ENCODE peak calls at places on chromosome 21, in six cellular contexts. One of them, this sample, is unnamed.

GRCh38 chr21:26405735-26406361 is 167.2 kb downstream of the CYYR1 start:
- DNase-seq in NB4: peak
- DNase-seq in activated T-helper 1 cell treated with Interleukin-2 at 50 U/mL for 16 hours: no peak
- DNase-seq in astrocyte of the spinal cord: peak
- DNase-seq in AG08395: peak
- DNase-seq in NCI-H2107: no peak
- DNase-seq in this sample: peak

GRCh38 chr21:45067462-45068285 is 6.7 kb upstream of the ADARB1 start:
- DNase-seq in AG08395: no peak
- DNase-seq in NB4: no peak
- DNase-seq in astrocyte of the spinal cord: no peak
- DNase-seq in NCI-H2107: no peak
- DNase-seq in activated T-helper 1 cell treated with Interleukin-2 at 50 U/mL for 16 hours: no peak
- DNase-seq in this sample: no peak

GRCh38 chr21:46455575-46456385 is 2.9 kb upstream of the DIP2A start:
- DNase-seq in NB4: no peak
- DNase-seq in astrocyte of the spinal cord: peak
- DNase-seq in activated T-helper 1 cell treated with Interleukin-2 at 50 U/mL for 16 hours: no peak
- DNase-seq in NCI-H2107: no peak
- DNase-seq in AG08395: peak
- DNase-seq in this sample: peak

GRCh38 chr21:35965699-35966098 is 94.6 kb downstream of the SETD4 start:
- DNase-seq in astrocyte of the spinal cord: no peak
- DNase-seq in activated T-helper 1 cell treated with Interleukin-2 at 50 U/mL for 16 hours: no peak
- DNase-seq in NCI-H2107: no peak
- DNase-seq in NB4: no peak
- DNase-seq in AG08395: no peak
- DNase-seq in this sample: no peak

GRCh38 chr21:38322551-38322950 is 65.8 kb downstream of the KCNJ15 start:
- DNase-seq in astrocyte of the spinal cord: peak
- DNase-seq in NCI-H2107: no peak
- DNase-seq in NB4: no peak
- DNase-seq in AG08395: peak
- DNase-seq in activated T-helper 1 cell treated with Interleukin-2 at 50 U/mL for 16 hours: no peak
- DNase-seq in this sample: peak

GRCh38 chr21:42855143-42855936 is 24.0 kb downstream of the WDR4 start:
- DNase-seq in NCI-H2107: no peak
- DNase-seq in activated T-helper 1 cell treated with Interleukin-2 at 50 U/mL for 16 hours: no peak
- DNase-seq in AG08395: no peak
- DNase-seq in NB4: no peak
- DNase-seq in astrocyte of the spinal cord: no peak
- DNase-seq in this sample: no peak

GRCh38 chr21:33155457-33155856 is 74.3 kb upstream of the IFNAR2 start:
- DNase-seq in AG08395: no peak
- DNase-seq in NCI-H2107: no peak
- DNase-seq in astrocyte of the spinal cord: no peak
- DNase-seq in activated T-helper 1 cell treated with Interleukin-2 at 50 U/mL for 16 hours: no peak
- DNase-seq in NB4: no peak
- DNase-seq in this sample: no peak

GRCh38 chr21:42357307-42357706 is 6.5 kb upstream of the TFF2 start:
- DNase-seq in NCI-H2107: no peak
- DNase-seq in astrocyte of the spinal cord: no peak
- DNase-seq in NB4: no peak
- DNase-seq in AG08395: no peak
- DNase-seq in activated T-helper 1 cell treated with Interleukin-2 at 50 U/mL for 16 hours: no peak
- DNase-seq in this sample: no peak

GRCh38 chr21:41703857-41704501 is 62.9 kb downstream of the RIPK4 start:
- DNase-seq in NCI-H2107: no peak
- DNase-seq in AG08395: no peak
- DNase-seq in activated T-helper 1 cell treated with Interleukin-2 at 50 U/mL for 16 hours: no peak
- DNase-seq in NB4: no peak
- DNase-seq in astrocyte of the spinal cord: no peak
- DNase-seq in this sample: no peak

GRCh38 chr21:39319251-39319756 is 5.9 kb upstream of the BRWD1 start:
- DNase-seq in activated T-helper 1 cell treated with Interleukin-2 at 50 U/mL for 16 hours: no peak
- DNase-seq in NB4: no peak
- DNase-seq in astrocyte of the spinal cord: no peak
- DNase-seq in AG08395: peak
- DNase-seq in NCI-H2107: no peak
- DNase-seq in this sample: no peak

GRCh38 chr21:44425307-44425894 is 29.9 kb upstream of the LRRC3 start:
- DNase-seq in NB4: no peak
- DNase-seq in activated T-helper 1 cell treated with Interleukin-2 at 50 U/mL for 16 hours: no peak
- DNase-seq in AG08395: no peak
- DNase-seq in astrocyte of the spinal cord: no peak
- DNase-seq in NCI-H2107: no peak
- DNase-seq in this sample: no peak

GRCh38 chr21:37767984-37768383 is 148.3 kb downstream of the KCNJ6 start:
- DNase-seq in astrocyte of the spinal cord: no peak
- DNase-seq in activated T-helper 1 cell treated with Interleukin-2 at 50 U/mL for 16 hours: no peak
- DNase-seq in NB4: no peak
- DNase-seq in AG08395: peak
- DNase-seq in NCI-H2107: no peak
- DNase-seq in this sample: peak

GRCh38 chr21:44267655-44268142 is 6.0 kb upstream of the DNMT3L start:
- DNase-seq in AG08395: peak
- DNase-seq in NB4: peak
- DNase-seq in activated T-helper 1 cell treated with Interleukin-2 at 50 U/mL for 16 hours: no peak
- DNase-seq in NCI-H2107: no peak
- DNase-seq in astrocyte of the spinal cord: no peak
- DNase-seq in this sample: no peak

GRCh38 chr21:40466893-40467483 is 380.0 kb downstream of the DSCAM start:
- DNase-seq in AG08395: no peak
- DNase-seq in activated T-helper 1 cell treated with Interleukin-2 at 50 U/mL for 16 hours: no peak
- DNase-seq in NB4: peak
- DNase-seq in NCI-H2107: no peak
- DNase-seq in astrocyte of the spinal cord: peak
- DNase-seq in this sample: peak

GRCh38 chr21:31946236-31946635 is 73.4 kb downstream of the HUNK start:
- DNase-seq in AG08395: peak
- DNase-seq in activated T-helper 1 cell treated with Interleukin-2 at 50 U/mL for 16 hours: no peak
- DNase-seq in NCI-H2107: no peak
- DNase-seq in astrocyte of the spinal cord: no peak
- DNase-seq in NB4: no peak
- DNase-seq in this sample: no peak

GRCh38 chr21:45447821-45448220 is 42.9 kb downstream of the COL18A1 start:
- DNase-seq in NCI-H2107: no peak
- DNase-seq in NB4: no peak
- DNase-seq in AG08395: no peak
- DNase-seq in astrocyte of the spinal cord: no peak
- DNase-seq in activated T-helper 1 cell treated with Interleukin-2 at 50 U/mL for 16 hours: no peak
- DNase-seq in this sample: peak

GRCh38 chr21:41478319-41479177 is 29.4 kb downstream of the TMPRSS2 start:
- DNase-seq in activated T-helper 1 cell treated with Interleukin-2 at 50 U/mL for 16 hours: no peak
- DNase-seq in astrocyte of the spinal cord: no peak
- DNase-seq in AG08395: no peak
- DNase-seq in NCI-H2107: no peak
- DNase-seq in NB4: no peak
- DNase-seq in this sample: no peak

GRCh38 chr21:35048183-35048601 is 910 bp downstream of the RUNX1 start:
- DNase-seq in NB4: peak
- DNase-seq in NCI-H2107: no peak
- DNase-seq in AG08395: peak
- DNase-seq in activated T-helper 1 cell treated with Interleukin-2 at 50 U/mL for 16 hours: no peak
- DNase-seq in astrocyte of the spinal cord: no peak
- DNase-seq in this sample: no peak

GRCh38 chr21:24895885-24896734 is 711.2 kb downstream of the MRPL39 start:
- DNase-seq in NCI-H2107: no peak
- DNase-seq in activated T-helper 1 cell treated with Interleukin-2 at 50 U/mL for 16 hours: no peak
- DNase-seq in NB4: peak
- DNase-seq in astrocyte of the spinal cord: peak
- DNase-seq in AG08395: peak
- DNase-seq in this sample: peak

GRCh38 chr21:22791986-22792560 is 1793.9 kb downstream of the NCAM2 start:
- DNase-seq in AG08395: peak
- DNase-seq in astrocyte of the spinal cord: peak
- DNase-seq in activated T-helper 1 cell treated with Interleukin-2 at 50 U/mL for 16 hours: no peak
- DNase-seq in NCI-H2107: peak
- DNase-seq in NB4: peak
- DNase-seq in this sample: peak

GRCh38 chr21:15943009-15943666 is 213.4 kb downstream of the USP25 start:
- DNase-seq in astrocyte of the spinal cord: peak
- DNase-seq in NB4: no peak
- DNase-seq in NCI-H2107: no peak
- DNase-seq in AG08395: no peak
- DNase-seq in activated T-helper 1 cell treated with Interleukin-2 at 50 U/mL for 16 hours: no peak
- DNase-seq in this sample: peak

GRCh38 chr21:28193189-28193588 is 799.5 kb downstream of the LTN1 start:
- DNase-seq in AG08395: no peak
- DNase-seq in NCI-H2107: no peak
- DNase-seq in NB4: peak
- DNase-seq in astrocyte of the spinal cord: no peak
- DNase-seq in activated T-helper 1 cell treated with Interleukin-2 at 50 U/mL for 16 hours: no peak
- DNase-seq in this sample: no peak

GRCh38 chr21:41593051-41593783 is 85.3 kb upstream of the TMPRSS2 start:
- DNase-seq in NB4: no peak
- DNase-seq in activated T-helper 1 cell treated with Interleukin-2 at 50 U/mL for 16 hours: no peak
- DNase-seq in NCI-H2107: no peak
- DNase-seq in astrocyte of the spinal cord: no peak
- DNase-seq in AG08395: no peak
- DNase-seq in this sample: no peak

GRCh38 chr21:46295996-46296752 is 10.0 kb downstream of the YBEY start:
- DNase-seq in NCI-H2107: no peak
- DNase-seq in AG08395: peak
- DNase-seq in activated T-helper 1 cell treated with Interleukin-2 at 50 U/mL for 16 hours: peak
- DNase-seq in NB4: peak
- DNase-seq in astrocyte of the spinal cord: peak
- DNase-seq in this sample: peak

GRCh38 chr21:22351076-22351475 is 1352.9 kb downstream of the NCAM2 start:
- DNase-seq in NB4: no peak
- DNase-seq in astrocyte of the spinal cord: no peak
- DNase-seq in activated T-helper 1 cell treated with Interleukin-2 at 50 U/mL for 16 hours: no peak
- DNase-seq in NCI-H2107: no peak
- DNase-seq in AG08395: no peak
- DNase-seq in this sample: no peak

GRCh38 chr21:42737969-42738590 is 84.7 kb downstream of the PDE9A start:
- DNase-seq in AG08395: no peak
- DNase-seq in activated T-helper 1 cell treated with Interleukin-2 at 50 U/mL for 16 hours: no peak
- DNase-seq in NB4: peak
- DNase-seq in astrocyte of the spinal cord: no peak
- DNase-seq in NCI-H2107: no peak
- DNase-seq in this sample: peak

GRCh38 chr21:16427587-16428087 is 697.9 kb downstream of the USP25 start:
- DNase-seq in activated T-helper 1 cell treated with Interleukin-2 at 50 U/mL for 16 hours: no peak
- DNase-seq in NCI-H2107: no peak
- DNase-seq in NB4: no peak
- DNase-seq in AG08395: no peak
- DNase-seq in astrocyte of the spinal cord: no peak
- DNase-seq in this sample: no peak

This sample was measured in cardiac fibroblast.